ENCODE peak calls at places on chromosome 5, in seven cellular contexts. Q, F, M, H, J, Z and B are unnamed samples.

GRCh38 chr5:148457183-148457620 is 73.4 kb downstream of the FBXO38 start:
- ATAC-seq in Q (peak), F (peak), M (no peak), Z (peak), H (no peak), J (peak), B (peak)

GRCh38 chr5:176381423-176381822 is 7.0 kb downstream of the NOP16 start:
- ATAC-seq in H (no peak), Q (no peak), M (peak), F (no peak), Z (no peak), J (no peak), B (no peak)

GRCh38 chr5:757931-758697 is 26.4 kb downstream of the ZDHHC11B start:
- ATAC-seq in F (peak), H (no peak), Z (peak), J (peak), Q (peak), M (no peak), B (peak)

GRCh38 chr5:168916852-168917251 is 337.7 kb upstream of the PANK3 start:
- ATAC-seq in F (no peak), Z (peak), J (no peak), M (no peak), Q (no peak), H (no peak), B (no peak)

GRCh38 chr5:72788851-72789505 is 27.5 kb upstream of the TNPO1 start:
- ATAC-seq in Q (no peak), Z (no peak), F (no peak), J (no peak), M (no peak), H (no peak), B (no peak)

GRCh38 chr5:181260720-181261319 is at the start of gene TRIM52:
- ATAC-seq in F (peak), J (peak), Q (peak), M (peak), H (peak), Z (peak), B (peak)

GRCh38 chr5:168819004-168819626 is 239.9 kb upstream of the PANK3 start:
- ATAC-seq in F (no peak), Q (peak), H (no peak), M (no peak), Z (peak), J (no peak), B (no peak)

GRCh38 chr5:58410441-58410840 is 49.4 kb downstream of the PLK2 start:
- ATAC-seq in F (no peak), H (no peak), Q (peak), J (no peak), Z (peak), M (no peak), B (no peak)

GRCh38 chr5:149135536-149136201 is 5.6 kb upstream of the ABLIM3 start:
- ATAC-seq in Q (peak), H (no peak), M (no peak), Z (peak), F (no peak), J (no peak), B (no peak)

GRCh38 chr5:79974896-79975295 is 16.2 kb downstream of the MTX3 start:
- ATAC-seq in H (no peak), Z (no peak), Q (no peak), M (no peak), F (no peak), J (no peak), B (no peak)

GRCh38 chr5:177489119-177489716 is 8.2 kb downstream of the PDLIM7 start:
- ATAC-seq in M (no peak), Q (no peak), H (no peak), Z (no peak), F (peak), J (no peak), B (no peak)

GRCh38 chr5:111384220-111384619 is 128.1 kb downstream of the STARD4 start:
- ATAC-seq in F (no peak), H (no peak), J (no peak), Q (no peak), M (no peak), Z (no peak), B (no peak)

GRCh38 chr5:134511796-134512660 is 13.4 kb upstream of the JADE2 start:
- ATAC-seq in H (no peak), J (no peak), F (peak), M (peak), Z (peak), Q (peak), B (no peak)

GRCh38 chr5:139795074-139796001 is at the start of gene PSD2:
- ATAC-seq in J (peak), M (no peak), Z (no peak), F (no peak), H (peak), Q (no peak), B (peak)

GRCh38 chr5:77266291-77266690 is 55.8 kb downstream of the PDE8B start:
- ATAC-seq in F (no peak), Z (no peak), J (no peak), M (no peak), H (no peak), Q (no peak), B (no peak)

GRCh38 chr5:65927497-65928340 is 1.3 kb downstream of the ERBIN start:
- ATAC-seq in Q (peak), H (peak), Z (no peak), F (peak), J (peak), M (no peak), B (no peak)

GRCh38 chr5:81850494-81850893 is 99.6 kb upstream of the SSBP2 start:
- ATAC-seq in H (no peak), Z (no peak), M (no peak), Q (no peak), F (no peak), J (no peak), B (no peak)

GRCh38 chr5:62795912-62796311 is 217.3 kb downstream of the LRRC70 start:
- ATAC-seq in F (no peak), J (no peak), Z (no peak), Q (no peak), M (no peak), H (no peak), B (no peak)

GRCh38 chr5:16994576-16994975 is 58.5 kb upstream of the MYO10 start:
- ATAC-seq in Z (no peak), M (no peak), H (no peak), J (no peak), Q (peak), F (no peak), B (no peak)

GRCh38 chr5:163658702-163659567 is 153.5 kb downstream of the MAT2B start:
- ATAC-seq in M (no peak), F (no peak), Z (no peak), H (no peak), Q (no peak), J (no peak), B (no peak)